ENCODE peak calls at places on chromosomes 5 and 9, in seven cellular contexts. I is omental fat pad, Y is NCI-H2171, T is NCI-H2081, E is GM12891, W is brain microvascular endothelial cell, D is endothelial cell. C is an unnamed sample.

GRCh38 chr5:143629871-143630658 is 181.9 kb upstream of the HMHB1 start:
- DNase-seq in E (no peak), T (no peak), I (no peak), D (no peak), Y (no peak), W (peak), C (no peak)

GRCh38 chr9:127608104-127608966 is 3.7 kb upstream of the STXBP1 start:
- DNase-seq in E (peak), Y (peak), I (no peak), D (peak), W (no peak), T (peak), C (peak)

GRCh38 chr9:131382850-131383729 is 10.8 kb upstream of the PRRC2B start:
- DNase-seq in T (peak), Y (peak), W (peak), E (no peak), I (no peak), D (no peak), C (no peak)

GRCh38 chr9:78261403-78262001 is 25.6 kb downstream of the CEP78 start:
- DNase-seq in D (no peak), E (no peak), I (no peak), W (no peak), T (peak), Y (no peak), C (no peak)

GRCh38 chr9:124502711-124503702 is 4.2 kb downstream of the NR5A1 start:
- DNase-seq in W (no peak), I (no peak), T (no peak), Y (no peak), E (no peak), D (no peak), C (no peak)

GRCh38 chr5:146527785-146528184 is 11.8 kb upstream of the GPR151 start:
- DNase-seq in T (no peak), Y (no peak), D (no peak), I (no peak), W (no peak), E (no peak), C (no peak)

GRCh38 chr5:138077064-138077696 is 6.7 kb upstream of the WNT8A start:
- DNase-seq in D (peak), W (peak), Y (no peak), E (no peak), I (peak), T (peak), C (no peak)

GRCh38 chr5:149485655-149486615 is 65.3 kb downstream of the CSNK1A1 start:
- DNase-seq in E (no peak), I (peak), Y (peak), D (no peak), T (peak), W (peak), C (no peak)

GRCh38 chr9:13083973-13084528 is 195.4 kb downstream of the MPDZ start:
- DNase-seq in T (peak), I (no peak), W (peak), E (no peak), Y (no peak), D (no peak), C (no peak)

GRCh38 chr5:58965677-58966414 is 383.0 kb downstream of the RAB3C start:
- DNase-seq in T (no peak), E (no peak), Y (no peak), D (no peak), I (no peak), W (no peak), C (no peak)

GRCh38 chr9:119078015-119078414 is 291.2 kb downstream of the BRINP1 start:
- DNase-seq in I (no peak), W (no peak), E (no peak), Y (peak), D (no peak), T (peak), C (no peak)

GRCh38 chr5:139494832-139495231 is 12.3 kb upstream of the STING1 start:
- DNase-seq in W (peak), Y (no peak), E (no peak), I (no peak), T (no peak), D (no peak), C (no peak)

GRCh38 chr5:116640236-116640635 is 65.6 kb upstream of the SEMA6A start:
- DNase-seq in E (no peak), W (no peak), Y (no peak), I (no peak), D (no peak), T (no peak), C (no peak)

GRCh38 chr5:31113101-31113500 is 80.4 kb upstream of the CDH6 start:
- DNase-seq in T (no peak), Y (no peak), W (peak), D (no peak), E (no peak), I (no peak), C (no peak)

GRCh38 chr5:67581203-67581602 is 384.6 kb upstream of the CD180 start:
- DNase-seq in I (no peak), Y (no peak), W (no peak), T (no peak), E (no peak), D (no peak), C (no peak)

GRCh38 chr5:160169326-160169725 is 50.1 kb upstream of the PWWP2A start:
- DNase-seq in E (no peak), Y (no peak), W (peak), I (no peak), D (no peak), T (no peak), C (no peak)

GRCh38 chr5:142823176-142823575 is 53.0 kb downstream of the ARHGAP26 start:
- DNase-seq in D (no peak), I (no peak), E (no peak), Y (no peak), W (no peak), T (no peak), C (no peak)

GRCh38 chr5:59832577-59833301 is 60.8 kb downstream of the PDE4D start:
- DNase-seq in I (no peak), T (no peak), Y (no peak), E (no peak), D (no peak), W (no peak), C (no peak)

GRCh38 chr9:114037961-114038723 is 40.0 kb downstream of the AMBP start:
- DNase-seq in Y (no peak), T (no peak), I (no peak), D (no peak), E (no peak), W (no peak), C (peak)

GRCh38 chr5:166909040-166909439 is 1382.4 kb upstream of the WWC1 start:
- DNase-seq in T (no peak), D (no peak), I (no peak), E (no peak), W (no peak), Y (no peak), C (no peak)

GRCh38 chr9:131072107-131072870 is 24.0 kb upstream of the AIF1L start:
- DNase-seq in Y (no peak), T (no peak), I (no peak), E (no peak), W (no peak), D (no peak), C (no peak)

GRCh38 chr5:160158087-160158486 is 38.8 kb upstream of the PWWP2A start:
- DNase-seq in T (no peak), E (no peak), Y (no peak), I (no peak), D (no peak), W (no peak), C (no peak)

GRCh38 chr5:150640311-150641005 is at the start of gene SYNPO:
- DNase-seq in T (no peak), E (no peak), Y (no peak), W (peak), I (peak), D (no peak), C (no peak)

GRCh38 chr9:98211260-98211659 is 18.8 kb upstream of the CORO2A start:
- DNase-seq in W (no peak), T (no peak), E (no peak), I (no peak), D (no peak), Y (no peak), C (no peak)

GRCh38 chr9:113508111-113508749 is 44.7 kb downstream of the RGS3 start:
- DNase-seq in E (no peak), D (no peak), W (no peak), T (no peak), I (no peak), Y (no peak), C (no peak)

GRCh38 chr5:142079243-142079642 is 29.3 kb upstream of the NDFIP1 start:
- DNase-seq in W (no peak), D (no peak), I (no peak), Y (no peak), T (peak), E (no peak), C (no peak)

GRCh38 chr5:143023447-143024096 is 253.4 kb downstream of the ARHGAP26 start:
- DNase-seq in E (no peak), I (no peak), Y (no peak), T (no peak), D (no peak), W (no peak), C (peak)